ENCODE peak calls at places on chromosomes 3 and 15, in five cellular contexts. Y is cerebellum, C is prostate gland, L is mammary epithelial cell, I is heart left ventricle. H is an unnamed sample.

GRCh38 chr3:66267031-66267430 is 46.2 kb downstream of the SLC25A26 start:
- DNase-seq in L (no peak), Y (no peak), I (no peak), C (no peak), H (no peak)

GRCh38 chr3:18049101-18049500 is 306.7 kb upstream of the TBC1D5 start:
- DNase-seq in L (no peak), Y (no peak), C (no peak), I (no peak), H (no peak)

GRCh38 chr3:135970500-135971116 is 5.1 kb downstream of the PPP2R3A start:
- DNase-seq in C (no peak), Y (no peak), I (no peak), L (peak), H (no peak)

GRCh38 chr3:63910873-63911272 is 1.3 kb downstream of the SCAANT1 start:
- DNase-seq in C (no peak), L (peak), Y (no peak), I (no peak), H (no peak)

GRCh38 chr15:26391556-26392229 is 381.2 kb downstream of the GABRB3 start:
- DNase-seq in C (no peak), I (no peak), L (no peak), Y (no peak), H (no peak)

GRCh38 chr15:101723161-101723873 is 956 bp downstream of the TARS3 start:
- DNase-seq in C (no peak), Y (no peak), I (no peak), L (no peak), H (no peak)

GRCh38 chr3:133114198-133114597 is 76.0 kb downstream of the TMEM108 start:
- DNase-seq in C (no peak), I (no peak), Y (no peak), L (no peak), H (no peak)

GRCh38 chr3:102745881-102746280 is 311.1 kb downstream of the ZPLD1 start:
- DNase-seq in L (no peak), Y (no peak), I (no peak), C (no peak), H (peak)

GRCh38 chr3:48364840-48365239 is 7.2 kb upstream of the FBXW12 start:
- DNase-seq in Y (no peak), I (no peak), L (no peak), C (no peak), H (no peak)

GRCh38 chr3:11629716-11630115 is 14.0 kb downstream of the VGLL4 start:
- DNase-seq in Y (no peak), I (no peak), L (no peak), C (no peak), H (no peak)